ENCODE peak calls at places on chromosomes 13 and 19, in six cellular contexts. A is GM23338, H is stomach, D is kidney epithelial cell, X is mucosa of descending colon, Z is IMR-90. T is an unnamed sample.

GRCh38 chr19:36060430-36060829 is 5.7 kb downstream of the WDR62 start:
- DNase-seq in A (peak; percentile 69), H (peak; percentile 53), D (no peak), X (peak; percentile 45), Z (peak; percentile 63), T (peak; percentile 84)

GRCh38 chr13:30026093-30026492 is 175.7 kb upstream of the UBL3 start:
- DNase-seq in A (no peak), H (no peak), D (no peak), X (no peak), Z (peak; percentile 96), T (no peak)

GRCh38 chr13:110356362-110356761 is 49.3 kb downstream of the COL4A2 start:
- DNase-seq in A (no peak), H (no peak), D (no peak), X (no peak), Z (no peak), T (no peak)

GRCh38 chr13:34156841-34157365 is 339.0 kb downstream of the RFC3 start:
- DNase-seq in A (no peak), H (peak; percentile 85), D (peak; percentile 98), X (peak; percentile 72), Z (peak; percentile 95), T (no peak)

GRCh38 chr13:33611016-33611805 is 206.7 kb upstream of the RFC3 start:
- DNase-seq in A (peak; percentile 45), H (peak; percentile 65), D (peak; percentile 57), X (peak; percentile 16), Z (peak; percentile 64), T (peak; percentile 23)

GRCh38 chr13:31073859-31074718 is 87.6 kb downstream of the HSPH1 start:
- DNase-seq in A (no peak), H (no peak), D (no peak), X (no peak), Z (peak; percentile 69), T (no peak)

GRCh38 chr19:45059258-45059965 is 16.9 kb downstream of the ZNF296 start:
- DNase-seq in A (peak; percentile 96), H (peak; percentile 89), D (peak; percentile 45), X (peak; percentile 94), Z (peak; percentile 69), T (peak; percentile 97)

GRCh38 chr19:12689581-12690216 is 1.9 kb downstream of the GNG14 start:
- DNase-seq in A (no peak), H (no peak), D (no peak), X (no peak), Z (no peak), T (peak; percentile 52)

GRCh38 chr13:113001251-113002140 is 32.5 kb downstream of the MCF2L start:
- DNase-seq in A (peak; percentile 36), H (peak; percentile 68), D (peak; percentile 31), X (peak; percentile 53), Z (peak; percentile 3), T (no peak)

GRCh38 chr19:18279516-18280246 is 1.7 kb downstream of the JUND start:
- DNase-seq in A (peak; percentile 97), H (peak; percentile 92), D (no peak), X (peak; percentile 95), Z (peak; percentile 92), T (peak; percentile 99)

GRCh38 chr19:47124937-47125668 is 5.5 kb upstream of the SAE1 start:
- DNase-seq in A (peak; percentile 96), H (no peak), D (no peak), X (no peak), Z (peak; percentile 78), T (peak; percentile 80)

GRCh38 chr13:90485441-90485840 is 862.0 kb upstream of the MIR17HG start:
- DNase-seq in A (no peak), H (no peak), D (peak; percentile 71), X (no peak), Z (peak; percentile 65), T (no peak)

GRCh38 chr13:99344610-99345208 is 37.5 kb upstream of the GPR183 start:
- DNase-seq in A (no peak), H (no peak), D (no peak), X (no peak), Z (no peak), T (no peak)

GRCh38 chr19:46413262-46414031 is at the start of gene CCDC8:
- DNase-seq in A (peak; percentile 98), H (no peak), D (peak; percentile 82), X (peak; percentile 37), Z (peak; percentile 92), T (peak; percentile 98)

GRCh38 chr13:92842145-92842544 is 384.5 kb upstream of the GPC6 start:
- DNase-seq in A (no peak), H (no peak), D (peak; percentile 66), X (no peak), Z (peak; percentile 88), T (no peak)

GRCh38 chr13:110340812-110341444 is 33.8 kb downstream of the COL4A2 start:
- DNase-seq in A (no peak), H (peak; percentile 59), D (no peak), X (peak; percentile 59), Z (peak; percentile 93), T (no peak)

GRCh38 chr19:23772668-23773063 is 14.0 kb upstream of the ZNF681 start:
- DNase-seq in A (no peak), H (no peak), D (no peak), X (no peak), Z (no peak), T (no peak)

GRCh38 chr13:109720758-109721184 is 65.6 kb downstream of the IRS2 start:
- DNase-seq in A (no peak), H (peak; percentile 55), D (no peak), X (no peak), Z (no peak), T (no peak)

GRCh38 chr13:71866173-71867091 is 572 bp downstream of the DACH1 start:
- DNase-seq in A (peak; percentile 33), H (peak; percentile 31), D (no peak), X (peak; percentile 50), Z (no peak), T (peak; percentile 42)

GRCh38 chr13:85266771-85267170 is 532.4 kb downstream of the SLITRK6 start:
- DNase-seq in A (peak; percentile 21), H (no peak), D (no peak), X (no peak), Z (no peak), T (no peak)

GRCh38 chr13:97648171-97648880 is 214.4 kb downstream of the RAP2A start:
- DNase-seq in A (no peak), H (no peak), D (no peak), X (no peak), Z (no peak), T (no peak)

GRCh38 chr19:11530432-11530831 is 1.5 kb upstream of the ECSIT start:
- DNase-seq in A (peak; percentile 96), H (peak; percentile 80), D (no peak), X (peak; percentile 79), Z (peak; percentile 78), T (peak; percentile 97)
- H3K4me3 ChIP-seq in A (no peak overlapping the region), H (no peak overlapping the region), D (no peak overlapping the region), X (no peak overlapping the region), Z (no peak overlapping the region), T (no peak overlapping the region)

GRCh38 chr19:38506723-38507550 is 73.4 kb downstream of the RYR1 start:
- DNase-seq in A (peak; percentile 99), H (peak; percentile 93), D (no peak), X (peak; percentile 87), Z (no peak), T (peak; percentile 100)
- H3K4me3 ChIP-seq in A (peak overlapping the region; percentile 20), H (no peak overlapping the region), D (no peak overlapping the region), X (no peak overlapping the region), Z (no peak overlapping the region), T (peak overlapping the region; percentile 23)

GRCh38 chr19:6233827-6234511 is 45.8 kb downstream of the MLLT1 start:
- DNase-seq in A (no peak), H (peak; percentile 76), D (no peak), X (no peak), Z (no peak), T (peak; percentile 73)

GRCh38 chr19:6236310-6237291 is 43.2 kb downstream of the MLLT1 start:
- DNase-seq in A (peak; percentile 34), H (peak; percentile 99), D (no peak), X (peak; percentile 73), Z (no peak), T (peak; percentile 72)

GRCh38 chr19:6234527-6234926 is 45.2 kb downstream of the MLLT1 start:
- DNase-seq in A (no peak), H (no peak), D (no peak), X (no peak), Z (peak; percentile 15), T (no peak)

GRCh38 chr19:6233051-6233826 is 46.5 kb downstream of the MLLT1 start:
- DNase-seq in A (no peak), H (peak; percentile 83), D (no peak), X (no peak), Z (peak; percentile 43), T (peak; percentile 50)

DNA sequence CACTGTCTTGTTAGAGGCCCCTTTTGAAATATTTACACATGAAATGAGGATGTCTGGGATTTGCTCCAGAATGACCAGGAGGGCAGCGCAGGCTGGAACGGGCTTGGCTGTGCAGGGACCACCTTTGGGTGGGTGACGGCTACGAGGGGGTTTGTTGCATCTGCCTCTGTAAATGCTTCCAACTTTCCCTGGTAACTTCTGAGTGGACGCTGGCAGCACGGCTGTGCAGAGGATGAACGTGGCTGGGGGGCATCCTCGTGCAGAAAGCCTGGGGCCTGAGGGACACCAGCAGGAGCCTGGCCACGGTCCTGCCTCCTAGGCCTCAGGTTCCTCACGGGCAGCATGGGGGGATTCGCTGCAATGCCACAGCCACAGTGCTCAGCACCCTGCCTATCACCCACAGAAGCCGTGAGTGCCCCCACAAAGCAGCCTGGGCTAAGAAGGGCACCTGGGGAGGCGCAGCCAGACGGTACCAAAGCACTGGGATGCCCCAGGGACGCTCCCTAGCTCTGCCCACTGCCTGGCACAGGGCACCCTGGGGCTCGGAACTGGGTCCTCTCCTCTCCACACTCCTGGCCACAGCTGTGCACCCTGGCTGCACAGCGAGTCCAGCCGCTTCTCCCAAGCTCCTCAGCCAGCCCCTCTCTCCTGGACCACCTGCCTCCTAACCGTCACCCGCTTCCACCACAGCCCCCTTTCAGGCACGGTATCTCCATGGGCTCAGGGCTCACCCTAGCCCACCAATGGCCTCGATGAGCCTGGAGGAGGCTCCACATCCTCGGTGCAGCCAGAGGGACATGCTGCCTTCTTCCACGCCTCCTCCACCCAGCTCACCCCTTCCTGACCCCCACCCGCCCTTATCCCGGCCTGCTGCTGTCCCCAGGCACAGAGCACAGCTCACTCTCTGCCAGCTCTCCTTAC is 44.5 kb downstream of the MLLT1 start:
- DNase-seq in A (no peak), H (no peak), D (no peak), X (no peak), Z (no peak), T (peak; percentile 54)
- H3K4me3 ChIP-seq in A (no peak overlapping the region), H (no peak overlapping the region), D (no peak overlapping the region), X (no peak overlapping the region), Z (no peak overlapping the region), T (no peak overlapping the region)

DNA sequence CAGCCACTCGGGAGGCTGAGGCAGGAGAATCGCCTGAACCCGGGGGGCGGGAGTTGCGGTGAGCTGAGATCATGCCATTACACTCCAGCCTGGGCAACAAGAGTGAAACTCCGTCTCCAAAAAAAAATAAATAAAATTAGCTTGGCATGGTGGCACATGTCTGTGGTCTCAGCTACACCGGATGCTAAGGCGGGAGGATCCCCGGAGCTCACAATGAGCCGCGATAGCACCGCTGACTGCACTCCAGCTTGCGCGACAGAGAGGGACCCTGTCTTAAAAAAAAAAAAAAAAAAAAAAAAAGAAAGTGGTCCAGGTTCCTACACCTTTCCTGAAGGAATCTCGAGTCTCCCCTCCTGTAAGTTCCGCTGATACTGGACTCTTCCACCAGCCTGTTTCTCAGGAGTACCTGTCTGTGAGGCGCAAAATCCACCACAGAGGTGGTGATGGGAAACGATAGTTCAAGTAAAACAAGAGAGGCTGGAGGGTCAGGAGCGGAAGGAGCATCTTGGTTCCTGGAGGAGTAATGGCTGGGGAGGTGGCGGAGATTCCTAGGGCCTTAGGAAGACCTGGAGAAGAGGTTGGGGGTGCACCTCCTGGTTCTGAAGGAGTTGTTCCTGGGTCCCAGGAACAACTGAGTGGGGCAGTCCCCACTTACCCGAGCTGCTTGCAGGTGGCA is 468 bp downstream of the FUT1 start:
- DNase-seq in A (peak; percentile 60), H (no peak), D (no peak), X (no peak), Z (no peak), T (no peak)
- H3K4me3 ChIP-seq in A (peak overlapping the region; percentile 98), H (peak overlapping the region; percentile 48), D (peak overlapping the region; percentile 49), X (no peak overlapping the region), Z (peak overlapping the region; percentile 18), T (peak overlapping the region; percentile 76)